ENCODE peak calls at places on chromosomes 6 and 20, in four cellular contexts. One of them, this sample, is unnamed.

GRCh38 chr6:105199711-105200110 is 19.9 kb upstream of the POPDC3 start:
- DNase-seq in upper lobe of left lung: no peak
- DNase-seq in spleen: no peak
- DNase-seq in suprapubic skin: no peak
- DNase-seq in this sample: no peak

GRCh38 chr20:6468751-6469150 is 298.7 kb upstream of the BMP2 start:
- DNase-seq in upper lobe of left lung: no peak
- DNase-seq in spleen: no peak
- DNase-seq in suprapubic skin: no peak
- DNase-seq in this sample: no peak

GRCh38 chr20:61810709-61811565 is 254.7 kb downstream of the TAF4 start:
- DNase-seq in upper lobe of left lung: no peak
- DNase-seq in spleen: peak
- DNase-seq in suprapubic skin: no peak
- DNase-seq in this sample: no peak

GRCh38 chr6:104606361-104606760 is 253.4 kb downstream of the HACE1 start:
- DNase-seq in upper lobe of left lung: no peak
- DNase-seq in spleen: no peak
- DNase-seq in suprapubic skin: no peak
- DNase-seq in this sample: no peak

GRCh38 chr6:16676978-16677377 is 84.3 kb downstream of the ATXN1 start:
- DNase-seq in upper lobe of left lung: no peak
- DNase-seq in spleen: no peak
- DNase-seq in suprapubic skin: no peak
- DNase-seq in this sample: no peak

GRCh38 chr20:58751956-58752355 is 59.4 kb downstream of the NPEPL1 start:
- DNase-seq in upper lobe of left lung: no peak
- DNase-seq in spleen: peak
- DNase-seq in suprapubic skin: no peak
- DNase-seq in this sample: no peak

GRCh38 chr6:56004421-56004820 is 129.0 kb upstream of the BMP5 start:
- DNase-seq in upper lobe of left lung: no peak
- DNase-seq in spleen: no peak
- DNase-seq in suprapubic skin: no peak
- DNase-seq in this sample: no peak

GRCh38 chr6:125149256-125150144 is 4.1 kb upstream of the TPD52L1 start:
- DNase-seq in upper lobe of left lung: no peak
- DNase-seq in spleen: no peak
- DNase-seq in suprapubic skin: no peak
- DNase-seq in this sample: no peak

GRCh38 chr6:45830441-45831139 is 185.1 kb downstream of the CLIC5 start:
- DNase-seq in upper lobe of left lung: no peak
- DNase-seq in spleen: no peak
- DNase-seq in suprapubic skin: no peak
- DNase-seq in this sample: no peak

GRCh38 chr6:16524380-16524707 is 236.9 kb downstream of the ATXN1 start:
- DNase-seq in upper lobe of left lung: no peak
- DNase-seq in spleen: no peak
- DNase-seq in suprapubic skin: no peak
- DNase-seq in this sample: no peak

GRCh38 chr6:125273251-125273650 is 28.5 kb downstream of the HDDC2 start:
- DNase-seq in upper lobe of left lung: no peak
- DNase-seq in spleen: no peak
- DNase-seq in suprapubic skin: no peak
- DNase-seq in this sample: no peak

GRCh38 chr6:135901776-135902524 is 50.4 kb downstream of the PDE7B start:
- DNase-seq in upper lobe of left lung: no peak
- DNase-seq in spleen: no peak
- DNase-seq in suprapubic skin: no peak
- DNase-seq in this sample: no peak

GRCh38 chr6:160007581-160007980 is 38.7 kb downstream of the IGF2R start:
- DNase-seq in upper lobe of left lung: no peak
- DNase-seq in spleen: no peak
- DNase-seq in suprapubic skin: no peak
- DNase-seq in this sample: no peak

GRCh38 chr6:36809933-36810844 is 29.1 kb downstream of the CPNE5 start:
- DNase-seq in upper lobe of left lung: no peak
- DNase-seq in spleen: no peak
- DNase-seq in suprapubic skin: no peak
- DNase-seq in this sample: no peak

GRCh38 chr6:21587182-21587924 is 6.2 kb upstream of the SOX4 start:
- DNase-seq in upper lobe of left lung: peak
- DNase-seq in spleen: peak
- DNase-seq in suprapubic skin: peak
- DNase-seq in this sample: peak

GRCh38 chr6:18741741-18742140 is 354.6 kb downstream of the RNF144B start:
- DNase-seq in upper lobe of left lung: no peak
- DNase-seq in spleen: no peak
- DNase-seq in suprapubic skin: no peak
- DNase-seq in this sample: no peak

GRCh38 chr6:62288562-62288961 is 2.5 kb upstream of the KHDRBS2 start:
- DNase-seq in upper lobe of left lung: no peak
- DNase-seq in spleen: no peak
- DNase-seq in suprapubic skin: no peak
- DNase-seq in this sample: no peak

GRCh38 chr6:96794980-96795379 is 42.3 kb downstream of the GPR63 start:
- DNase-seq in upper lobe of left lung: no peak
- DNase-seq in spleen: no peak
- DNase-seq in suprapubic skin: no peak
- DNase-seq in this sample: no peak

GRCh38 chr20:35576816-35577215 is 34.9 kb downstream of the ERGIC3 start:
- DNase-seq in upper lobe of left lung: no peak
- DNase-seq in spleen: no peak
- DNase-seq in suprapubic skin: no peak
- DNase-seq in this sample: no peak

GRCh38 chr6:2794171-2794730 is 29.1 kb downstream of the WRNIP1 start:
- DNase-seq in upper lobe of left lung: no peak
- DNase-seq in spleen: no peak
- DNase-seq in suprapubic skin: no peak
- DNase-seq in this sample: no peak

GRCh38 chr6:142935553-142936517 is 9.1 kb downstream of the HIVEP2 start:
- DNase-seq in upper lobe of left lung: peak
- DNase-seq in spleen: peak
- DNase-seq in suprapubic skin: no peak
- DNase-seq in this sample: no peak

GRCh38 chr6:14664616-14665315 is 547.2 kb downstream of the CD83 start:
- DNase-seq in upper lobe of left lung: no peak
- DNase-seq in spleen: no peak
- DNase-seq in suprapubic skin: no peak
- DNase-seq in this sample: no peak

GRCh38 chr6:7144810-7145209 is 37.0 kb downstream of the RREB1 start:
- DNase-seq in upper lobe of left lung: no peak
- DNase-seq in spleen: no peak
- DNase-seq in suprapubic skin: no peak
- DNase-seq in this sample: no peak

GRCh38 chr6:40909811-40910210 is 129.2 kb downstream of the UNC5CL start:
- DNase-seq in upper lobe of left lung: no peak
- DNase-seq in spleen: no peak
- DNase-seq in suprapubic skin: no peak
- DNase-seq in this sample: no peak

GRCh38 chr6:133341607-133342158 is 100.5 kb downstream of the EYA4 start:
- DNase-seq in upper lobe of left lung: no peak
- DNase-seq in spleen: no peak
- DNase-seq in suprapubic skin: no peak
- DNase-seq in this sample: no peak

GRCh38 chr20:18224968-18225568 is 63.3 kb upstream of the ZNF133 start:
- DNase-seq in upper lobe of left lung: no peak
- DNase-seq in spleen: no peak
- DNase-seq in suprapubic skin: no peak
- DNase-seq in this sample: peak

GRCh38 chr20:61786230-61786629 is 279.5 kb downstream of the TAF4 start:
- DNase-seq in upper lobe of left lung: no peak
- DNase-seq in spleen: no peak
- DNase-seq in suprapubic skin: no peak
- DNase-seq in this sample: peak

GRCh38 chr6:32096394-32097258 is 12.5 kb downstream of the TNXB start:
- DNase-seq in upper lobe of left lung: peak
- DNase-seq in spleen: no peak
- DNase-seq in suprapubic skin: no peak
- DNase-seq in this sample: no peak

GRCh38 chr20:52137850-52138249 is 53.7 kb downstream of the ZFP64 start:
- DNase-seq in upper lobe of left lung: no peak
- DNase-seq in spleen: no peak
- DNase-seq in suprapubic skin: no peak
- DNase-seq in this sample: no peak

GRCh38 chr6:13461805-13462204 is 25.6 kb downstream of the GFOD1 start:
- DNase-seq in upper lobe of left lung: no peak
- DNase-seq in spleen: peak
- DNase-seq in suprapubic skin: no peak
- DNase-seq in this sample: no peak

GRCh38 chr6:30361661-30362060 is 16.7 kb downstream of the RPP21 start:
- DNase-seq in upper lobe of left lung: no peak
- DNase-seq in spleen: no peak
- DNase-seq in suprapubic skin: no peak
- DNase-seq in this sample: no peak

GRCh38 chr20:59985864-59986263 is 27.6 kb downstream of the CDH26 start:
- DNase-seq in upper lobe of left lung: no peak
- DNase-seq in spleen: no peak
- DNase-seq in suprapubic skin: no peak
- DNase-seq in this sample: no peak

GRCh38 chr20:1164871-1165270 is 19.9 kb downstream of the TMEM74B start:
- DNase-seq in upper lobe of left lung: no peak
- DNase-seq in spleen: no peak
- DNase-seq in suprapubic skin: no peak
- DNase-seq in this sample: no peak

GRCh38 chr20:39312107-39312506 is 350.0 kb downstream of the DHX35 start:
- DNase-seq in upper lobe of left lung: no peak
- DNase-seq in spleen: no peak
- DNase-seq in suprapubic skin: no peak
- DNase-seq in this sample: no peak

GRCh38 chr6:110650755-110651154 is 164.5 kb downstream of the CDK19 start:
- DNase-seq in upper lobe of left lung: no peak
- DNase-seq in spleen: no peak
- DNase-seq in suprapubic skin: no peak
- DNase-seq in this sample: no peak

GRCh38 chr6:29705389-29706231 is 17.6 kb upstream of the HLA-F start:
- DNase-seq in upper lobe of left lung: no peak
- DNase-seq in spleen: no peak
- DNase-seq in suprapubic skin: no peak
- DNase-seq in this sample: no peak

GRCh38 chr6:140571139-140571538 is 1196.7 kb upstream of the CITED2 start:
- DNase-seq in upper lobe of left lung: no peak
- DNase-seq in spleen: no peak
- DNase-seq in suprapubic skin: no peak
- DNase-seq in this sample: no peak

DNA sequence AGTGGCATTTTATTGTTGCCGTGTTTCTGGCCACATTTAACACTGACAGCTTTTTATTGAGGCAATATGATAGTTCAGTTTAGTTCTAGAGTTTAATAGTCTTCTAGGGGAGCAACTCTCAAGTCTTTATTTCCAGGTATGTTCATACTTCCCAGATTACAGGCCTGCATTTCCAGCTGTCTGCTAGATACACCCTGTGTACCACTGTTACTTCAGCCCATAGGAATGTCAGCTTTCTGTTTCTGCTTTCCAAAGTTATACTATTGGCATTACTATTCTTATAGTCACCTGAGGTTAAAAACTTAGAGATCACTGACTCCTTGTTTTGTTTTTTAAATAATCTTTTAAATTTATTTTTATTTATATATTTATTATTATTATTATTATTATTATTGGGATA is 7.6 kb downstream of the ZNF451 start:
- DNase-seq in upper lobe of left lung: no peak
- DNase-seq in spleen: no peak
- DNase-seq in suprapubic skin: no peak
- DNase-seq in this sample: no peak
- TF ChIP-seq POLR2A in upper lobe of left lung: no peak
- TF ChIP-seq POLR2A in spleen: no peak
- TF ChIP-seq POLR2A in suprapubic skin: no peak
- TF ChIP-seq POLR2A in this sample: no peak

GRCh38 chr6:75109757-75110156 is 96.1 kb downstream of the COL12A1 start:
- DNase-seq in upper lobe of left lung: no peak
- DNase-seq in spleen: no peak
- DNase-seq in suprapubic skin: no peak
- DNase-seq in this sample: no peak

GRCh38 chr6:75109025-75109424 is 96.8 kb downstream of the COL12A1 start:
- DNase-seq in upper lobe of left lung: no peak
- DNase-seq in spleen: no peak
- DNase-seq in suprapubic skin: no peak
- DNase-seq in this sample: no peak

GRCh38 chr6:75107913-75108312 is 97.9 kb downstream of the COL12A1 start:
- DNase-seq in upper lobe of left lung: no peak
- DNase-seq in spleen: no peak
- DNase-seq in suprapubic skin: no peak
- DNase-seq in this sample: no peak

GRCh38 chr6:75113446-75113845 is 92.4 kb downstream of the COL12A1 start:
- DNase-seq in upper lobe of left lung: no peak
- DNase-seq in spleen: no peak
- DNase-seq in suprapubic skin: no peak
- DNase-seq in this sample: no peak

GRCh38 chr6:75108333-75108974 is 97.4 kb downstream of the COL12A1 start:
- DNase-seq in upper lobe of left lung: no peak
- DNase-seq in spleen: no peak
- DNase-seq in suprapubic skin: no peak
- DNase-seq in this sample: no peak
- H3K27ac ChIP-seq in upper lobe of left lung: no peak
- H3K27ac ChIP-seq in spleen: no peak
- H3K27ac ChIP-seq in suprapubic skin: no peak
- H3K27ac ChIP-seq in this sample: no peak

DNA sequence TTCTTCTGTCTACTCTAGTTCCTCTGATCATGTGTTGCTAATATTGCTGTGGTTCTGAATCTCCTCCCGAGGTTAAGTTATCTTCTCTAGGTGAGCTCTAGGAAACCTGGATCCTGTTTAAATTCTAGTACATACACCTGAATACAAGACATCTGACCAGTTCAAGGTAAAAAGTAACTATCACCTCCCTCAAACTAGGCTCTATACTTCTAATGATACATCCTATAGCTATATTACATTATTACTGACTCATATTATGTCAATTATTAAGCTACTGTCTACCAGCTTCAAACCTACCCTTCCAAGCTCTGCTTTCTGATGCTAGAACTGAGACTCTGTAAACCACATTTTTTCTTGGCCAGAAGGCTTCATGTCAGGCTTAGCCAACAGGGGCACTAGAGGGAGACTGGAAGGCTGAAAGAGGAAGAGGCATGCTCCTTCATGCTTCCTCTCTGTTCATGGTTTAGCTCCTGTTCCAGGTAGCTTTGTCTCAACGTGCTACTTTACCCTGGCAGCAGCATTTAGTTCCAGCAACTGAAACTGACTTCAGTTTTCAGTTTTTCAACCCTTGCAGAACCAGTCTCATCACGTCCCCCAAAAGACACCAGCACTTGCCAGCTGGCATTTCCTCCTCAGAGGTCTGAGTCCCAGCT is 148.4 kb upstream of the TOP1 start:
- DNase-seq in upper lobe of left lung: no peak
- DNase-seq in spleen: no peak
- DNase-seq in suprapubic skin: no peak
- DNase-seq in this sample: no peak
- TF ChIP-seq CTCF in upper lobe of left lung: no peak
- TF ChIP-seq CTCF in spleen: no peak
- TF ChIP-seq CTCF in suprapubic skin: no peak
- TF ChIP-seq CTCF in this sample: no peak

GRCh38 chr6:149852180-149852579 is 12.0 kb downstream of the LRP11 start:
- DNase-seq in upper lobe of left lung: peak
- DNase-seq in spleen: no peak
- DNase-seq in suprapubic skin: no peak
- DNase-seq in this sample: no peak
- TF ChIP-seq POLR2A in upper lobe of left lung: no peak
- TF ChIP-seq POLR2A in spleen: no peak
- TF ChIP-seq POLR2A in suprapubic skin: no peak
- TF ChIP-seq POLR2A in this sample: no peak

GRCh38 chr20:32811886-32812285 is 7.9 kb upstream of the MAPRE1 start:
- DNase-seq in upper lobe of left lung: no peak
- DNase-seq in spleen: no peak
- DNase-seq in suprapubic skin: no peak
- DNase-seq in this sample: no peak
- H3K27ac ChIP-seq in upper lobe of left lung: no peak
- H3K27ac ChIP-seq in spleen: no peak
- H3K27ac ChIP-seq in suprapubic skin: no peak
- H3K27ac ChIP-seq in this sample: no peak

This sample was measured in prostate gland.